ENCODE peak calls at places on chromosomes 12 and 14, in six cellular contexts. J, E, O, W, L and V are unnamed samples.

GRCh38 chr14:38255673-38256357 is at the start of gene CLEC14A:
- DNase-seq in E (no peak), W (no peak), J (peak; percentile 51), L (no peak), O (peak; percentile 47), V (no peak)

GRCh38 chr12:32895688-32896437 is 714 bp downstream of the PKP2 start:
- DNase-seq in J (no peak), E (peak; percentile 47), O (peak; percentile 80), L (no peak), W (no peak), V (no peak)

GRCh38 chr14:49879683-49880204 is 13.1 kb upstream of the ARF6 start:
- DNase-seq in W (no peak), J (peak; percentile 66), O (no peak), L (no peak), E (peak; percentile 51), V (peak; percentile 51)

GRCh38 chr12:5503774-5504173 is 71.9 kb downstream of the NTF3 start:
- DNase-seq in L (no peak), J (no peak), O (peak; percentile 80), E (no peak), W (no peak), V (no peak)

GRCh38 chr12:114863911-114864310 is 179.9 kb upstream of the TBX3 start:
- DNase-seq in E (no peak), W (no peak), L (no peak), O (no peak), J (no peak), V (no peak)

GRCh38 chr12:120466560-120467315 is 2.8 kb downstream of the SRSF9 start:
- DNase-seq in W (no peak), O (no peak), L (no peak), E (peak; percentile 48), J (no peak), V (peak; percentile 52)

GRCh38 chr14:61461808-61462275 is 140.5 kb downstream of the PRKCH start:
- DNase-seq in L (peak; percentile 65), W (no peak), E (no peak), O (no peak), J (no peak), V (peak; percentile 64)

GRCh38 chr12:40034156-40034555 is 71.7 kb downstream of the SLC2A13 start:
- DNase-seq in J (no peak), W (no peak), E (no peak), L (no peak), O (no peak), V (no peak)

GRCh38 chr12:120078868-120079267 is 37.7 kb downstream of the RAB35 start:
- DNase-seq in J (no peak), E (no peak), O (no peak), W (no peak), L (no peak), V (no peak)

GRCh38 chr14:37553935-37554550 is 41.0 kb downstream of the FOXA1 start:
- DNase-seq in L (no peak), E (no peak), O (no peak), W (no peak), J (no peak), V (no peak)

GRCh38 chr14:71266994-71267636 is 359.9 kb downstream of the PCNX1 start:
- DNase-seq in L (no peak), J (no peak), O (no peak), E (no peak), W (no peak), V (peak; percentile 82)

GRCh38 chr14:96581902-96582640 is 79.9 kb downstream of the PAPOLA start:
- DNase-seq in J (no peak), O (no peak), L (no peak), W (no peak), E (no peak), V (no peak)

GRCh38 chr12:70290126-70290525 is 46.9 kb downstream of the CNOT2 start:
- DNase-seq in O (no peak), E (no peak), L (no peak), W (no peak), J (no peak), V (no peak)

GRCh38 chr12:122872815-122873361 is 23.0 kb downstream of the VPS37B start:
- DNase-seq in J (no peak), W (no peak), O (peak; percentile 46), L (no peak), E (peak; percentile 43), V (no peak)

GRCh38 chr12:85874064-85874463 is at the start of gene NTS:
- DNase-seq in W (no peak), J (no peak), E (no peak), O (no peak), L (peak; percentile 31), V (no peak)

GRCh38 chr12:97169922-97170321 is 262.9 kb downstream of the NEDD1 start:
- DNase-seq in J (no peak), O (no peak), E (no peak), L (no peak), W (no peak), V (no peak)

GRCh38 chr14:94112513-94113060 is 2.1 kb downstream of the IFI27 start:
- DNase-seq in L (no peak), E (peak; percentile 26), O (no peak), W (no peak), J (no peak), V (no peak)

GRCh38 chr12:31485570-31485969 is 105.4 kb downstream of the DENND5B start:
- DNase-seq in E (no peak), W (no peak), L (no peak), J (no peak), O (no peak), V (no peak)

GRCh38 chr12:129964300-129964699 is 60.5 kb upstream of the TMEM132D start:
- DNase-seq in W (no peak), O (no peak), E (no peak), L (no peak), J (no peak), V (no peak)

GRCh38 chr12:62196146-62196545 is 64.1 kb upstream of the USP15 start:
- DNase-seq in W (no peak), J (no peak), L (no peak), E (no peak), O (no peak), V (no peak)

GRCh38 chr12:117147639-117148038 is 42.6 kb downstream of the FBXO21 start:
- DNase-seq in W (no peak), J (no peak), O (no peak), L (no peak), E (no peak), V (no peak)

GRCh38 chr14:47993883-47994282 is 318.5 kb upstream of the MDGA2 start:
- DNase-seq in O (no peak), J (no peak), L (no peak), W (no peak), E (no peak), V (no peak)

GRCh38 chr14:29757188-29757680 is 170.4 kb downstream of the PRKD1 start:
- DNase-seq in E (no peak), L (no peak), J (no peak), W (no peak), O (no peak), V (no peak)
- H3K9me3 ChIP-seq in E (no peaks in the 10 kb centered on the region), L (no peaks in the 10 kb centered on the region), J (no peaks in the 10 kb centered on the region), W (no peaks in the 10 kb centered on the region), O (no peaks in the 10 kb centered on the region), V (no peaks in the 10 kb centered on the region)

GRCh38 chr12:132907216-132907615 is 19.8 kb upstream of the CHFR start:
- DNase-seq in J (no peak), L (no peak), W (no peak), E (no peak), O (no peak), V (no peak)

GRCh38 chr12:132904718-132905328 is 17.4 kb upstream of the CHFR start:
- DNase-seq in E (peak; percentile 72), J (peak; percentile 89), O (peak; percentile 87), L (peak; percentile 30), W (peak; percentile 26), V (peak; percentile 46)

GRCh38 chr12:132908145-132909029 is 21.0 kb upstream of the CHFR start:
- DNase-seq in L (peak; percentile 97), J (peak; percentile 98), W (peak; percentile 75), O (peak; percentile 98), E (peak; percentile 87), V (peak; percentile 98)

DNA sequence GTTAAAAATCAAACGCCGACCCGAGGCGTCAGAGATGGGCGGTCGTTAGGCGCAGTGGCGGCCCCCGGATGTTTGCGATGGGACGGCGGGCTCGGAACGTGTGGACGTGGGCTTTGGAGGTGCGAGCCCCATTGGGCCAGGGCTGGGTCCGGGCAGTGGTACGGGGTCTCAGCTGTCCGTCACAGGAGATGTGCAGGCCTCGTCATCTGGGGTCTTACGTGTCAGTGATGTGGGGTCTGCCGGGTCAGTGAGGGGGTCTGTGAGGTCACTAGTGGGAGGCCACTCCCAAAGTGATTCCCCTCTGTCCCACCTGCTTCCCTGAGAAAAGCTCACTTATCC is 21.6 kb upstream of the CHFR start:
- DNase-seq in W (no peak), L (no peak), E (no peak), O (no peak), J (no peak), V (no peak)
- H3K9me3 ChIP-seq in W (peaks cover 23% of the 10 kb centered on the region), L (peaks cover 4% of the 10 kb centered on the region), E (peaks cover 87% of the 10 kb centered on the region), O (peaks cover 29% of the 10 kb centered on the region), J (no peaks in the 10 kb centered on the region), V (no peaks in the 10 kb centered on the region)

DNA sequence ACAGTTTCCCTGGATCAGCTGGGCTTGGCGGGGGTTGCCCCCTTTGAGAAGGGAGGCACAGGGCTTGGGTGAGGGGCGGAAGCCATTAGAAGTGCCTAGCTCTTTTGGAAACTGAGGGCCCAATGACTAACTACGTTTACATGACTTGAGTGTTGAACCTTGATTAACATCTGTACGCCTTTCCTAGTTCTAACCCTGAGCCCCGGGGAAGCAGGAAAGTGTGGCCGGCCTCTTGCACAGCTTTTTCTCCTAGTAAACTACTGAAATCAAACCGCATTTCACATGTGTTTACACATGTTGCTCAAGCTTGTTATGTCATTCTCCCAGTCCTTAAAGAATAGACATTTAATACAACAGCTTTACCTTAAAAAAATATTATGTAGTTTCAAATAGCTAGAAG is 1356.4 kb upstream of the TMEM132C start:
- DNase-seq in E (no peak), W (no peak), O (no peak), L (no peak), J (no peak), V (no peak)
- H3K9me3 ChIP-seq in E (no peaks in the 10 kb centered on the region), W (no peaks in the 10 kb centered on the region), O (no peaks in the 10 kb centered on the region), L (no peaks in the 10 kb centered on the region), J (peaks cover 2% of the 10 kb centered on the region), V (no peaks in the 10 kb centered on the region)

GRCh38 chr14:105914738-105915385 is 388.5 kb downstream of the TMEM121 start:
- DNase-seq in W (no peak), E (no peak), J (peak; percentile 34), O (peak; percentile 34), L (no peak), V (no peak)

GRCh38 chr14:105918496-105919262 is 392.3 kb downstream of the TMEM121 start:
- DNase-seq in W (no peak), J (peak; percentile 32), E (no peak), L (no peak), O (peak; percentile 31), V (no peak)

GRCh38 chr14:105919458-105920150 is 393.2 kb downstream of the TMEM121 start:
- DNase-seq in J (peak; percentile 32), W (no peak), L (no peak), O (peak; percentile 34), E (no peak), V (no peak)

GRCh38 chr14:105913861-105914260 is 387.5 kb downstream of the TMEM121 start:
- DNase-seq in E (no peak), O (peak; percentile 20), L (no peak), J (no peak), W (no peak), V (no peak)

DNA sequence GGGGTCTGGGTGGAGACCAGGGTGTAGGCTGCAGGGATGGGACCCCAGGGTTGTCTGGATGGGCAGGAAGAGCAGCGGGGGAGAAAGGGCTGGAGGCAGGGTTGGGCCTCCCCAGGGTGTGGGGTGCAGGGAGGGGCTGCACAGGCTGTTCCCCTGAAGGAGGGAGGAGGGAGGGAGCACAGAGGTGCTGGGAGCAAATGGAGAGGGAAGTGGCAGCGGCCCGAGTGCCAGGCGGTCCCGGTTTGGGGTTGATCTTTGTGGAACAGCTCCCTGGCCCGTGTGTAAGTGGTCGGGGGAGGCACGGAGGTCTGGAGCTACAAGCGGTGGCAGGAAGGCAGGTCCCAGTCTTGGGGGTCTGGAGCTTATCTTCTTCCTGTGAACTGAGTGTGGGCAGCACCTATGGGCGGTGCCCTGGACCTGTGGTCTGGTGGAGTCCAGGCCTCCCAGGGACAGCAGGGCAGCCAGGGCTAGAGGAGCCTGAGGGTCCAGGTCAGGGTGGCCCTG is 391.6 kb downstream of the TMEM121 start:
- DNase-seq in E (no peak), J (peak; percentile 12), L (no peak), W (no peak), O (peak; percentile 26), V (no peak)
- H3K9me3 ChIP-seq in E (peaks cover 21% of the 10 kb centered on the region), J (peaks cover 5% of the 10 kb centered on the region), L (peaks cover 15% of the 10 kb centered on the region), W (no peaks in the 10 kb centered on the region), O (no peaks in the 10 kb centered on the region), V (no peaks in the 10 kb centered on the region)